ENCODE peak calls at places on chromosomes 13 and 19, in four cellular contexts. S, B, G and C are unnamed samples.

GRCh38 chr19:50147462-50148423 is 15.3 kb downstream of the IZUMO2 start:
- DNase-seq in S (peak), B (peak), G (peak), C (peak)

GRCh38 chr13:76884167-76884566 is 2.0 kb downstream of the KCTD12 start:
- DNase-seq in S (no peak), B (no peak), G (no peak), C (no peak)

GRCh38 chr19:45825917-45826893 is 11.1 kb upstream of the RSPH6A start:
- DNase-seq in B (no peak), G (no peak), S (no peak), C (no peak)

GRCh38 chr19:12834976-12835757 is 788 bp upstream of the RTBDN start:
- DNase-seq in B (no peak), G (no peak), S (no peak), C (no peak)

GRCh38 chr19:7533281-7533819 is 2.2 kb upstream of the PNPLA6 start:
- DNase-seq in B (no peak), G (no peak), S (no peak), C (no peak)

GRCh38 chr19:2462635-2463421 is 6.1 kb upstream of the LMNB2 start:
- DNase-seq in S (no peak), G (no peak), B (no peak), C (no peak)

GRCh38 chr19:35908977-35909683 is 1.0 kb upstream of the TYROBP start:
- DNase-seq in S (peak), G (no peak), B (no peak), C (peak)

GRCh38 chr19:46191972-46192371 is 37.6 kb upstream of the IGFL1 start:
- DNase-seq in B (no peak), G (no peak), S (no peak), C (no peak)

GRCh38 chr19:44587863-44588752 is 25.3 kb upstream of the IGSF23 start:
- DNase-seq in S (no peak), B (no peak), G (no peak), C (no peak)

GRCh38 chr19:10317857-10318462 is 2.1 kb upstream of the FDX2 start:
- DNase-seq in S (no peak), B (no peak), G (no peak), C (no peak)

GRCh38 chr13:27599845-27600553 is 20.3 kb downstream of the LNX2 start:
- DNase-seq in B (no peak), G (no peak), S (no peak), C (no peak)

GRCh38 chr19:47765522-47766358 is 12.8 kb upstream of the SELENOW start:
- DNase-seq in S (peak), B (peak), G (no peak), C (no peak)

GRCh38 chr13:80047406-80047805 is 293.5 kb downstream of the SPRY2 start:
- DNase-seq in S (no peak), G (no peak), B (no peak), C (no peak)

GRCh38 chr19:28841531-28841930 is 371.4 kb downstream of the UQCRFS1 start:
- DNase-seq in S (no peak), G (no peak), B (no peak), C (no peak)

GRCh38 chr13:42654760-42655159 is 80.8 kb downstream of the TNFSF11 start:
- DNase-seq in B (no peak), S (no peak), G (no peak), C (no peak)

GRCh38 chr19:54133312-54133956 is 4.1 kb upstream of the CNOT3 start:
- DNase-seq in G (no peak), B (no peak), S (no peak), C (no peak)

GRCh38 chr13:87884874-87885273 is 213.7 kb downstream of the SLITRK5 start:
- DNase-seq in B (no peak), G (no peak), S (no peak), C (no peak)

GRCh38 chr13:34371645-34372044 is 553.7 kb downstream of the RFC3 start:
- DNase-seq in S (no peak), G (no peak), B (no peak), C (no peak)

GRCh38 chr13:38394777-38395504 is 45.3 kb downstream of the UFM1 start:
- DNase-seq in S (no peak), B (no peak), G (no peak), C (no peak)

GRCh38 chr13:76646946-76647345 is 239.3 kb downstream of the KCTD12 start:
- DNase-seq in B (no peak), G (no peak), S (no peak), C (no peak)

GRCh38 chr19:35214766-35215422 is 13.6 kb downstream of the FAM187B start:
- DNase-seq in G (no peak), S (no peak), B (no peak), C (no peak)

GRCh38 chr19:41441321-41441945 is 1.5 kb upstream of the ERICH4 start:
- DNase-seq in B (no peak), S (no peak), G (no peak), C (no peak)